ENCODE peak calls at places on chromosomes 2 and 18, in five cellular contexts. M is uterus, D is cardiac muscle cell, O is H1, Y is PC-3. K is an unnamed sample.

GRCh38 chr18:57243624-57244179 is 96.8 kb downstream of the BOD1L2 start:
- DNase-seq in D (no peak), O (no peak), M (no peak), Y (no peak), K (no peak)

GRCh38 chr2:215529271-215529670 is 93.4 kb upstream of the FN1 start:
- DNase-seq in Y (peak; percentile 97), M (no peak), O (no peak), D (peak; percentile 87), K (peak; percentile 73)

GRCh38 chr2:155525194-155525593 is 807.3 kb downstream of the NR4A2 start:
- DNase-seq in D (no peak), M (no peak), O (no peak), Y (no peak), K (no peak)

GRCh38 chr18:73690222-73690621 is 457.4 kb downstream of the FBXO15 start:
- DNase-seq in Y (no peak), M (no peak), D (no peak), O (no peak), K (no peak)

GRCh38 chr18:37261246-37261927 is 304.2 kb downstream of the CELF4 start:
- DNase-seq in Y (no peak), D (no peak), M (no peak), O (no peak), K (no peak)

GRCh38 chr2:241230435-241230834 is 42.0 kb downstream of the ANO7 start:
- DNase-seq in M (no peak), O (no peak), D (no peak), Y (no peak), K (no peak)

GRCh38 chr2:227214622-227215041 is 50.2 kb downstream of the COL4A3 start:
- DNase-seq in D (no peak), M (no peak), O (no peak), Y (peak; percentile 29), K (no peak)

GRCh38 chr2:69026026-69026425 is 13.0 kb downstream of the ANTXR1 start:
- DNase-seq in Y (peak; percentile 80), O (no peak), D (peak; percentile 67), M (no peak), K (no peak)

GRCh38 chr2:200604571-200605255 is 18.9 kb downstream of the AOX1 start:
- DNase-seq in M (no peak), D (peak; percentile 69), O (no peak), Y (no peak), K (peak; percentile 30)

GRCh38 chr2:191646612-191646902 is 31.4 kb upstream of the NABP1 start:
- DNase-seq in M (no peak), O (no peak), Y (peak; percentile 90), D (peak; percentile 57), K (no peak)

GRCh38 chr18:75204262-75204977 is 4.5 kb downstream of the PTGR3 start:
- DNase-seq in O (no peak), Y (no peak), M (no peak), D (peak; percentile 40), K (no peak)

GRCh38 chr18:59751186-59751585 is 54.0 kb upstream of the CCBE1 start:
- DNase-seq in M (no peak), O (no peak), D (no peak), Y (peak; percentile 51), K (no peak)

GRCh38 chr2:161384864-161385263 is 31.2 kb upstream of the TBR1 start:
- DNase-seq in O (no peak), Y (no peak), M (no peak), D (no peak), K (no peak)

GRCh38 chr2:239811806-239812560 is 213.2 kb downstream of the NDUFA10 start:
- DNase-seq in M (peak; percentile 9), Y (no peak), O (no peak), D (no peak), K (no peak)

GRCh38 chr2:43879261-43879660 is 40.5 kb downstream of the ABCG8 start:
- DNase-seq in Y (no peak), O (no peak), D (no peak), M (no peak), K (no peak)

GRCh38 chr2:40097691-40098376 is 318.8 kb upstream of the THUMPD2 start:
- DNase-seq in D (peak; percentile 82), M (no peak), O (no peak), Y (peak; percentile 71), K (peak; percentile 86)

GRCh38 chr2:99403524-99403923 is 66.3 kb downstream of the EIF5B start:
- DNase-seq in Y (no peak), M (no peak), O (peak; percentile 15), D (peak; percentile 15), K (no peak)
- TF ChIP-seq CTCF in Y (peak; percentile 25), M (no peak), O (peak; percentile 1), D (no peak), K (no peak)

GRCh38 chr2:231410293-231411004 is 14.9 kb downstream of the B3GNT7 start:
- DNase-seq in O (peak; percentile 90), D (no peak), M (no peak), Y (no peak), K (no peak)
- TF ChIP-seq CTCF in O (peak; percentile 88), D (peak; percentile 35), M (no peak), Y (peak; percentile 64), K (peak; percentile 24)

GRCh38 chr2:229417906-229418305 is 146.8 kb upstream of the PID1 start:
- DNase-seq in O (no peak), Y (no peak), M (no peak), D (no peak), K (no peak)

GRCh38 chr2:229419158-229419557 is 148.1 kb upstream of the PID1 start:
- DNase-seq in O (no peak), D (peak; percentile 63), Y (no peak), M (no peak), K (peak; percentile 64)

GRCh38 chr2:229414631-229415030 is 143.5 kb upstream of the PID1 start:
- DNase-seq in O (no peak), Y (no peak), M (no peak), D (no peak), K (no peak)

GRCh38 chr2:229417176-229417575 is 146.1 kb upstream of the PID1 start:
- DNase-seq in M (peak; percentile 47), O (no peak), Y (no peak), D (peak; percentile 78), K (no peak)

GRCh38 chr2:229416116-229416694 is 145.1 kb upstream of the PID1 start:
- DNase-seq in O (no peak), D (peak; percentile 96), Y (no peak), M (peak; percentile 81), K (peak; percentile 92)
- TF ChIP-seq CTCF in O (no peak), D (peak; percentile 21), Y (no peak), M (no peak), K (no peak)

DNA sequence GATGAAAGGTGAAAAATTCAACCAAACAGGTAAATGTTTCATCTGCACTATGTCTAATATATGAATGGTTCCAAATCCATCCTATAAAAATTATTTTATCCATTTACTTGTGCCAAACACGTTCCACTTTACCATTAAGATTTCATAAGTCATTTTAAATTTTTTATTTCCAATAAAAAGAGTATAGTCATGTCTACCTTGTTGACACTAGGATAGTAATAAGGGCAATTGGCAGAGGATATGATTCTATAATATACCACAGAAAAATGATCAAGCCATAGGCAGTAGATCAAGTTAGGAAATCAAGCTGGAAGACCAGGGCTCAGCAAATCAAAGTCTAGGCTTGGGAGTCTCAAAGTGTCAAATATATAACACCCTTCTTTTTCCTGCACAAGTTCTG is 384.3 kb downstream of the METTL4 start:
- DNase-seq in O (no peak), M (no peak), D (no peak), Y (peak; percentile 27), K (no peak)
- TF ChIP-seq CTCF in O (no peak), M (no peak), D (no peak), Y (no peak), K (no peak)

GRCh38 chr2:45000921-45001628 is 8.2 kb downstream of the SIX2 start:
- DNase-seq in Y (no peak), M (no peak), D (peak; percentile 51), O (no peak), K (peak; percentile 50)

GRCh38 chr2:45002661-45003210 is 6.5 kb downstream of the SIX2 start:
- DNase-seq in O (no peak), D (no peak), M (no peak), Y (no peak), K (no peak)

GRCh38 chr2:45003586-45004568 is 5.4 kb downstream of the SIX2 start:
- DNase-seq in M (no peak), O (no peak), Y (no peak), D (no peak), K (no peak)

GRCh38 chr2:45000341-45000901 is 8.8 kb downstream of the SIX2 start:
- DNase-seq in O (no peak), Y (no peak), M (no peak), D (peak; percentile 31), K (no peak)

GRCh38 chr2:45001629-45002385 is 7.4 kb downstream of the SIX2 start:
- DNase-seq in M (no peak), O (no peak), D (no peak), Y (no peak), K (no peak)
- TF ChIP-seq CTCF in M (no peak), O (no peak), D (peak; percentile 16), Y (no peak), K (no peak)

GRCh38 chr2:160278889-160279196 is 78.8 kb upstream of the ITGB6 start:
- DNase-seq in D (peak; percentile 81), O (no peak), Y (peak; percentile 52), M (no peak), K (peak; percentile 53)
- TF ChIP-seq CTCF in D (peak; percentile 76), O (no peak), Y (peak; percentile 65), M (peak; percentile 39), K (peak; percentile 55)

K was measured in foreskin fibroblast.